ENCODE peak calls at places on chromosomes 1 and 21, in four cellular contexts. F, Z, R and I are unnamed samples.

GRCh38 chr1:20625176-20626097 is 7.8 kb upstream of the PINK1 start:
- DNase-seq in R (no peak), F (peak; percentile 80), Z (no peak), I (no peak)

GRCh38 chr21:42500225-42500624 is 4.2 kb upstream of the RSPH1 start:
- DNase-seq in F (no peak), Z (no peak), R (no peak), I (no peak)

GRCh38 chr21:44708866-44709425 is 2.4 kb downstream of the TSPEAR start:
- DNase-seq in R (no peak), Z (no peak), F (no peak), I (no peak)

GRCh38 chr21:31180256-31181088 is 142.2 kb upstream of the KRTAP19-8 start:
- DNase-seq in F (no peak), Z (peak; percentile 30), R (peak; percentile 71), I (peak; percentile 27)

GRCh38 chr1:84682047-84682446 is 8.2 kb downstream of the SSX2IP start:
- DNase-seq in F (no peak), R (no peak), Z (no peak), I (no peak)

GRCh38 chr1:197782719-197783328 is 7.5 kb upstream of the DENND1B start:
- DNase-seq in F (no peak), Z (no peak), R (no peak), I (no peak)

GRCh38 chr1:46401964-46402626 is 8.0 kb downstream of the FAAH start:
- DNase-seq in R (peak; percentile 98), F (peak; percentile 90), Z (peak; percentile 20), I (no peak)

GRCh38 chr1:51044834-51045233 is 57.2 kb upstream of the C1orf185 start:
- DNase-seq in Z (no peak), R (peak; percentile 35), F (no peak), I (no peak)

GRCh38 chr1:156499703-156500577 is 635 bp downstream of the MEF2D start:
- DNase-seq in Z (peak; percentile 75), R (peak; percentile 68), F (no peak), I (peak; percentile 75)

GRCh38 chr1:92481598-92482403 is 4.9 kb downstream of the GFI1 start:
- DNase-seq in F (peak; percentile 32), Z (peak; percentile 59), R (peak; percentile 36), I (peak; percentile 43)

GRCh38 chr1:27106561-27107323 is 48.2 kb downstream of the SLC9A1 start:
- DNase-seq in Z (no peak), R (no peak), F (no peak), I (no peak)

GRCh38 chr21:31801551-31802234 is 69.8 kb upstream of the SCAF4 start:
- DNase-seq in R (no peak), Z (no peak), F (no peak), I (no peak)

GRCh38 chr1:98157524-98158293 is 236.9 kb upstream of the DPYD start:
- DNase-seq in F (no peak), Z (no peak), R (peak; percentile 47), I (no peak)

GRCh38 chr1:193338194-193338593 is 151.8 kb upstream of the B3GALT2 start:
- DNase-seq in Z (no peak), F (no peak), R (peak; percentile 26), I (no peak)

GRCh38 chr1:85048296-85049064 is at the start of gene MCOLN3:
- DNase-seq in R (no peak), Z (peak; percentile 77), F (peak; percentile 70), I (no peak)

GRCh38 chr21:44089001-44089911 is 17.9 kb upstream of the PWP2 start:
- DNase-seq in R (no peak), Z (no peak), F (no peak), I (no peak)

GRCh38 chr1:2544093-2544874 is 11.9 kb upstream of the TNFRSF14 start:
- DNase-seq in Z (no peak), F (no peak), R (peak; percentile 45), I (no peak)

GRCh38 chr1:22319608-22320007 is 132.0 kb upstream of the ZBTB40 start:
- DNase-seq in R (no peak), Z (no peak), F (no peak), I (no peak)

GRCh38 chr1:188867614-188868013 is 1610.0 kb downstream of the BRINP3 start:
- DNase-seq in R (no peak), Z (no peak), F (no peak), I (no peak)

GRCh38 chr1:182888736-182889531 is 49.8 kb downstream of the DHX9 start:
- DNase-seq in R (peak; percentile 53), Z (no peak), F (no peak), I (no peak)

GRCh38 chr1:182889997-182890396 is 50.9 kb downstream of the DHX9 start:
- DNase-seq in R (no peak), Z (no peak), F (no peak), I (peak; percentile 72)

GRCh38 chr1:182885591-182885990 is 46.4 kb downstream of the DHX9 start:
- DNase-seq in F (no peak), R (no peak), Z (no peak), I (no peak)

GRCh38 chr1:182886985-182887384 is 47.8 kb downstream of the DHX9 start:
- DNase-seq in Z (no peak), R (no peak), F (no peak), I (no peak)

GRCh38 chr1:182890927-182891610 is 51.9 kb downstream of the DHX9 start:
- DNase-seq in Z (no peak), F (no peak), R (no peak), I (no peak)
- H3K27ac ChIP-seq in Z (no peak overlapping the region), F (no peak overlapping the region), R (no peak overlapping the region), I (peak overlapping the region; percentile 84)

DNA sequence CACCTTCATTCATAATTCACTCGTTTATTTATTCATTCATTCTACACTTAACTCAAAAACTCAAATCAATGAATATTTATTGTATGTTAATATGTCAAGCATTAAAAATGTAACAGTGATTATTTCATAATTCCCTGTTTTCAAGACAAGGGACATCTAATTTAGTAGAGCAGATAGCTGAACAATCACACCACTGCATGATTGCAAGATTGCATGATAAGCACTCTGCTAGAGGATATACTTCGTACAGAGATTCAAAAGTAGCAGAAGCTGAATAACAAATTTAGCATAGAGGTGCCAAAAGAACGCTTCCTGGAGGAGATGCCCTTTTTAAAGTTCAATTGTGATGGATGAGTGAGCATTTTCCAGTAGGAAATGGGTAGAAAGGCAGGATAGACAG is 190.6 kb upstream of the BEND5 start:
- DNase-seq in R (no peak), F (no peak), Z (no peak), I (no peak)
- H3K9me3 ChIP-seq in R (no peaks in the 10 kb centered on the region), F (peaks cover 10% of the 10 kb centered on the region), Z (peaks cover 10% of the 10 kb centered on the region), I (no peaks in the 10 kb centered on the region)

GRCh38 chr1:33118274-33118673 is 37.3 kb downstream of the AZIN2 start:
- DNase-seq in Z (no peak), R (no peak), F (no peak), I (no peak)

GRCh38 chr1:33120436-33121231 is 39.7 kb downstream of the AZIN2 start:
- DNase-seq in Z (no peak), R (no peak), F (no peak), I (no peak)

GRCh38 chr1:33121728-33122127 is 40.8 kb downstream of the AZIN2 start:
- DNase-seq in R (no peak), F (no peak), Z (no peak), I (no peak)

GRCh38 chr1:33119050-33119449 is 38.1 kb downstream of the AZIN2 start:
- DNase-seq in R (no peak), F (no peak), Z (no peak), I (no peak)

DNA sequence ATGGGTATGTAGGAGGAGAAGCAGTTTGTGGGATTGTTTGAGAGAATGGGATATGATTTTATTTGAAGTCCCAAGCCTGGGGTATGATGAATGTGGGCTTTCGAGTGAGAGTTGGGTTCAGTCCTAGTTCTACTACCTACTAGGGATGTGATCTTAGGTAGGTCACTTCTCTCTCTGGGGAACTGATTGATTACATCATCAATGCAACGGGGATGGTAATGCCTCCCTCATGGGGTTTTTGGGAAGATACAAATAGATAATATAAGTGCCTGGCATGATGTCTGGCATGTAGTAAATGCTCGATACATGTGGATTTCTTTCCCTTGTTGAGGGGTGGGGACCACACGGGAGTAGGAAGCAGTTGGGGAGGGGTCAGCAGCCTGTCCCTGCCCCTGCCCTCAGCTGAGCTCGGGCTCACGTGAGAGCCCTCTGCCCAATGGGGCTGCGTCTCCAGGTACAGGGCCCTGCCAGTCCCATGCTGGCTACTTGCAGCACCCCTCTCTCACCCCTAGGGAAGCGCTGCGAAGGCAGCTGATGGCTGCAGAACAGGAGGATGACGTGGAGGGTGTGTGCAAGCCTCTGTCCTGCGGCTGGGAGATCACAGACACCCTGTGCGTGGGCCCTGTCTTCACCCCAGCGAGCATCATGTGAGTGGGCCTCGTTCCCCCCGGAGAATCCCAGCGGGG is 38.7 kb downstream of the AZIN2 start:
- DNase-seq in F (peak; percentile 88), Z (peak; percentile 55), R (peak; percentile 19), I (no peak)
- H2AFZ ChIP-seq in F (no peak overlapping the region), Z (no peak overlapping the region), R (no peak overlapping the region), I (no peak overlapping the region)

DNA sequence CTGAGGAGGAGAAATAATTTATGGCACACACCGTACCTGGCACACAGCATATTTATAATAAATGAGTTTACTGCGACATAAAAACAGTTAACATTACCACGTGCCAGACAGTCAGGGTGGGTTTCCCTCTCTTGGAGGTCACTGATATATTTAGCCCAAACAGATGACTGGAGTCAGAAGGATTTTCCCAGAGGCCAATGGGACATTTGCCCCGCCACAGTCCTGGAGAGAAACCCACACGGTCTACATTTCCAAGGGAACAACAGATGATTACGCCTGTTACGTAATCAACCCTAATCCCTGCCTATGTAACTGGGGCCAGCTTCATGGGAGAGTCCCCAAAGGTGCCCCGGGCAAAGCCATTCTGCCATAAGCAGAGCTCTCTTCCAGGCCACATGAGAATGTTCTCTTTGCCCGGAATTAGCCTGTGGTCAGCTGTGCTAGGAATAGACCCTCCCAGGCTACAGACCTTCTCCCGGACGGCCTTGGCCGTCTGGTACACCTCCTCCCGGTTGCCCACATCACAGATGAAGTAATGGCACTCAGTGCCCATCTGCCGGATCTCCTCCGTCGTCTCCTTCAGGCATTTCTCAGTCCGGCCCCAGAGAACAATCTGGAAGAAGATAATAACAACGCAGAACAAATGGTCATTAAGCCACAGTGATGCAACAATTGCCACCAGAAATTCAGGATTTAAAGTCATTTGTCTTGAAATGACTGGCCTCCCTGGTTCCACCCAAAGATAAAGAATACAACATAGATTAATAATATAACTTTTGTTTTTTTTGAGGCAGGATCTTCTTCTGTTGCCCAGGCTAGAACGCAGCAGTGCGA is 37.7 kb downstream of the DHRS3 start:
- DNase-seq in F (no peak), R (peak; percentile 39), Z (no peak), I (no peak)
- H3K27ac ChIP-seq in F (no peak overlapping the region), R (no peak overlapping the region), Z (no peak overlapping the region), I (no peak overlapping the region)